ENCODE peak calls at places on chromosome 9, in six cellular contexts. X is GM12865; Q is activated CD8-positive, alpha-beta memory T cell treated with anti-CD3 and anti-CD28 coated beads for 24 hours; Z is cardiac fibroblast; T is anterior cingulate cortex; I is nucleus accumbens. R is an unnamed sample.

GRCh38 chr9:68750786-68751185 is 45.7 kb downstream of the PIP5K1B start:
- DNase-seq in X (no peak), Q (no peak), Z (no peak), T (no peak), I (no peak), R (no peak)

GRCh38 chr9:131839281-131840084 is 99.6 kb upstream of the RAPGEF1 start:
- DNase-seq in X (no peak), Q (peak; percentile 58), Z (peak; percentile 77), T (no peak), I (no peak), R (no peak)

GRCh38 chr9:132136151-132136892 is 25.5 kb upstream of the NTNG2 start:
- DNase-seq in X (no peak), Q (no peak), Z (no peak), T (no peak), I (no peak), R (no peak)

GRCh38 chr9:78539904-78540303 is 243.0 kb downstream of the PSAT1 start:
- DNase-seq in X (no peak), Q (no peak), Z (peak; percentile 53), T (no peak), I (no peak), R (no peak)

GRCh38 chr9:42386477-42386876 is 203.0 kb downstream of the SPATA31A6 start:
- DNase-seq in X (no peak), Q (no peak), Z (no peak), T (no peak), I (no peak), R (no peak)

GRCh38 chr9:93287189-93287552 is 103.2 kb downstream of the WNK2 start:
- DNase-seq in X (no peak), Q (peak; percentile 43), Z (no peak), T (no peak), I (no peak), R (no peak)

GRCh38 chr9:36818965-36819870 is 214.8 kb downstream of the PAX5 start:
- DNase-seq in X (no peak), Q (no peak), Z (no peak), T (no peak), I (peak; percentile 13), R (no peak)

GRCh38 chr9:113734826-113735225 is 141.3 kb upstream of the ZNF618 start:
- DNase-seq in X (no peak), Q (no peak), Z (no peak), T (no peak), I (no peak), R (no peak)

GRCh38 chr9:72443855-72444254 is 77.6 kb upstream of the TMC1 start:
- DNase-seq in X (peak; percentile 91), Q (no peak), Z (peak; percentile 34), T (no peak), I (no peak), R (no peak)

R was measured in KG1.